ENCODE peak calls at places on chromosomes 11 and 22, in four cellular contexts. J is Peyer's patch, C is thyroid gland, Z is gastrocnemius medialis. H is an unnamed sample.

GRCh38 chr11:33778682-33779081 is 4.4 kb upstream of the FBXO3 start:
- DNase-seq in C (no peak), Z (no peak), J (no peak), H (no peak)

GRCh38 chr11:118666331-118666730 is 13.1 kb downstream of the TREH start:
- DNase-seq in C (no peak), J (no peak), Z (no peak), H (no peak)

GRCh38 chr11:2775626-2776350 is 76.0 kb upstream of the KCNQ1OT1 start:
- DNase-seq in Z (no peak), J (peak), C (peak), H (no peak)

GRCh38 chr11:82676483-82677094 is 57.1 kb downstream of the FAM181B start:
- DNase-seq in Z (no peak), J (no peak), C (no peak), H (no peak)

GRCh38 chr11:100515087-100515486 is 172.0 kb upstream of the ARHGAP42 start:
- DNase-seq in Z (no peak), C (no peak), J (no peak), H (no peak)

GRCh38 chr11:74182635-74183034 is 11.5 kb downstream of the PPME1 start:
- DNase-seq in Z (no peak), J (no peak), C (no peak), H (no peak)

GRCh38 chr11:2541881-2542361 is 97.1 kb downstream of the KCNQ1 start:
- DNase-seq in J (no peak), C (no peak), Z (no peak), H (no peak)

GRCh38 chr11:130467116-130467990 is 18.9 kb downstream of the ADAMTS15 start:
- DNase-seq in J (no peak), Z (no peak), C (no peak), H (peak)

GRCh38 chr11:117219995-117220394 is 11.9 kb downstream of the PCSK7 start:
- DNase-seq in J (no peak), C (no peak), Z (no peak), H (no peak)

GRCh38 chr22:23243859-23244689 is 63.8 kb downstream of the BCR start:
- DNase-seq in Z (no peak), J (no peak), C (no peak), H (no peak)

GRCh38 chr11:20081336-20081735 is 78.9 kb downstream of the DBX1 start:
- DNase-seq in C (no peak), J (no peak), Z (no peak), H (no peak)

GRCh38 chr11:29786092-29786491 is 230.7 kb downstream of the KCNA4 start:
- DNase-seq in Z (no peak), C (no peak), J (no peak), H (no peak)

GRCh38 chr11:43579919-43580276 is 100.6 kb upstream of the HSD17B12 start:
- DNase-seq in Z (no peak), C (no peak), J (no peak), H (no peak)

GRCh38 chr11:37984991-37985390 is 1387.0 kb upstream of the RAG2 start:
- DNase-seq in C (no peak), J (no peak), Z (no peak), H (no peak)

GRCh38 chr11:74347381-74347780 is 35.9 kb upstream of the P4HA3 start:
- DNase-seq in Z (no peak), C (no peak), J (no peak), H (no peak)

GRCh38 chr11:130042093-130042591 is 27.6 kb upstream of the APLP2 start:
- DNase-seq in J (no peak), Z (no peak), C (no peak), H (peak)

GRCh38 chr11:113356203-113356602 is 31.4 kb upstream of the ANKK1 start:
- DNase-seq in Z (no peak), C (no peak), J (no peak), H (no peak)
- TF ChIP-seq POLR2A in Z (no peak), C (no peak), J (no peak), H (no peak)

GRCh38 chr11:47415091-47415854 is 6.9 kb downstream of the SLC39A13 start:
- DNase-seq in C (no peak), J (no peak), Z (no peak), H (no peak)
- TF ChIP-seq POLR2A in C (no peak), J (no peak), Z (no peak), H (no peak)

GRCh38 chr11:9071694-9072093 is 19.7 kb downstream of the SCUBE2 start:
- DNase-seq in Z (no peak), J (no peak), C (no peak), H (no peak)
- TF ChIP-seq POLR2A in Z (no peak), J (no peak), C (no peak), H (no peak)

GRCh38 chr22:27930246-27931060 is 11.4 kb upstream of the PITPNB start:
- DNase-seq in J (no peak), C (no peak), Z (no peak), H (no peak)

GRCh38 chr22:27935897-27936296 is 16.8 kb upstream of the PITPNB start:
- DNase-seq in Z (no peak), J (no peak), C (no peak), H (no peak)

GRCh38 chr22:27937453-27937852 is 18.4 kb upstream of the PITPNB start:
- DNase-seq in C (no peak), J (no peak), Z (no peak), H (no peak)

GRCh38 chr22:27934069-27934468 is 15.0 kb upstream of the PITPNB start:
- DNase-seq in Z (no peak), C (no peak), J (no peak), H (no peak)

GRCh38 chr22:27933186-27933983 is 14.3 kb upstream of the PITPNB start:
- DNase-seq in J (no peak), C (no peak), Z (no peak), H (no peak)
- TF ChIP-seq POLR2A in J (no peak), C (no peak), Z (no peak), H (no peak)

DNA sequence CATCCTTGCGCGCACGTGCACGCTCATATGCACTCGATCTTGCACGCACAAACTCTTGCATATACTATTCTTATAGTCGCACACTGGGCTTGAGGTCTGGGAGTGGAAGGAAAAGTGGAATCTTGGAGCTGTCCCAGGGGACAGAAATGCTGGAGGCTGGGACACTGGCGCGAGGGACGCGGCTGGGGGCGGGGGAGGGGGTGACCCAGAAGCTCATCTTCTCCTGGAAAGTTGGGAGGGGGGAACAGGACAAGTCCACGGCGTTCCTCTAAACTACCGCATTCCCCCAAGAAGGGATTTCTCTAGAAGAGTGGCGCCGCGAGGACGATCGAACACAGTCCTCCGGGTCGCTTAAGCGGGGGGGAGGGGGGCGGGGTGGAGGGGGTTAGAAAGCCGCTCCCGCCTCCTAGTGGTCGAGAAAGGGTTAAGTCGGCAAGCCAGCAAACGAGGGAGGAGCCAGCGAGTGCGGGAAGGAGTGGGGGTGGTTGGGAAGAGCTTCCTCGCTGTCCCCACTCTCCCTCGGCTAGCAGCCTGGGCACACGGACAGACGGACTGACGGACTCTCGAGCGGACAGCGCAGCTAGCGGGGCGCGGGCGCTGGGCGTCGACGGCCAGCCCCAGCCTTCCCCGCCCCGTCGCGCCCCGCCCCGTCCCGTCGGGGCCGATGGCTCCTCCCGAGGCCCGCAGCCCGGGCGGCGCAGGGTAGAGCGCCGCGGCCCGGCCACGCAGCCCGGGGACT is at the start of gene RTN4RL2:
- DNase-seq in C (peak), J (no peak), Z (no peak), H (peak)
- TF ChIP-seq POLR2A in C (no peak), J (no peak), Z (no peak), H (no peak)

DNA sequence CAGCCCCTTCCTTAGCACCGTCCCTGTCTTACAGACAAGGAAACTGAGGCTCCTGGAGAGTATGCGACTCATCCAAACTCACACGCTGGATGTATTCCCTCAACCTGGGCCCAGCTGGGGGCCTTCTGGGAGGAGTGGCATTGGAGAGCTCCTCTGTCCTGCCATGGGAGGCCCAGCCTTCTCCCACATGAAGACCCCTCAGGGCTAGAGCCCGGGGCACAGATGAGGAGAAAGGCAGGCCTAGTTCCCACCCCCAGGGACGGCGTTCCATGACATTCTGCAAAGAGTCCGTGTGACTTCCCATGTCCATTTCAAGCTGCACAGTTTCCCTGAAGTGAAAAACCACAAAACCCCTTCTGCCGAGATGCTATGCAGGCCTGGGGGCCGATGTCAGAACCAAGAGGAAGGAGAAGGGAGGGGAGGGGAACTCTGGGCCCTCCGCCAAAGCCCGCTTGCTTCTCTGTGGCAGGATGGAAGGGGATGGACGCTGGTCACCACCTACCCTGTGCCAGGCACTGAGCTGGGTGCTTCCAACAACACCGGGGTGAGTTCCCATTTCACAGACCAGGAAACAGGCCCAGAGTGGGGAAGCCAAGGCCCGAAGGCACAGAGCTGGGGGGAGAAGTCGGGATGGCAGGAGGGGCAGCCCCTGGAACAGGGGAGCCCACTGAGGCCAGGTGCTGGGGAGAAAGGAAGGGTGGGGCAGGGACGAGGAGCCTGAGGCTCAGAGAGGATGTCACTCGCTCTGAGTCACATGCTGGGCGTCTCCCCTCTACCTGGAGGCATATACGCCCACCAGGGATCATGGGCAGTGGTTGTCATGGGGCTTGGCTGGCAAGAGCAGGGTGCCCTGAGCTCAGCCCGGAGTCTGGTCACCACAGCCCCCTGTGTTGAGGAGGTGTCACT is 15.7 kb downstream of the RAC2 start:
- DNase-seq in C (no peak), Z (no peak), J (peak), H (no peak)
- TF ChIP-seq POLR2A in C (no peak), Z (no peak), J (no peak), H (no peak)

GRCh38 chr22:40637181-40638150 is 947 bp upstream of the MRTFA start:
- DNase-seq in Z (peak), C (no peak), J (peak), H (no peak)
- TF ChIP-seq POLR2A in Z (no peak), C (no peak), J (peak), H (no peak)

H was measured in NB4.